ENCODE peak calls at places on chromosomes 16 and 17, in six cellular contexts. K, U, F, C, E and P are unnamed samples.

GRCh38 chr16:4249546-4249945 is 7.7 kb upstream of the SRL start:
- DNase-seq in K (no peak), U (no peak), F (no peak), C (no peak), E (no peak), P (no peak)

GRCh38 chr16:14525021-14525420 is 105.0 kb downstream of the PARN start:
- DNase-seq in K (no peak), U (no peak), F (no peak), C (no peak), E (no peak), P (no peak)

GRCh38 chr16:64202571-64202970 is 919.3 kb downstream of the CDH11 start:
- DNase-seq in K (no peak), U (no peak), F (no peak), C (no peak), E (no peak), P (peak)

GRCh38 chr16:17951273-17951845 is 385.2 kb downstream of the NPIPA8 start:
- DNase-seq in K (no peak), U (no peak), F (no peak), C (no peak), E (no peak), P (no peak)

GRCh38 chr16:672371-672770 is 3.1 kb upstream of the RHBDL1 start:
- DNase-seq in K (no peak), U (no peak), F (no peak), C (no peak), E (no peak), P (no peak)

GRCh38 chr16:53372942-53373871 is 61.1 kb upstream of the RBL2 start:
- DNase-seq in K (peak), U (peak), F (peak), C (peak), E (no peak), P (no peak)

GRCh38 chr17:45104907-45105624 is 27.2 kb downstream of the PLCD3 start:
- DNase-seq in K (no peak), U (peak), F (no peak), C (no peak), E (no peak), P (no peak)

GRCh38 chr16:89602952-89603590 is 10.4 kb upstream of the DPEP1 start:
- DNase-seq in K (no peak), U (no peak), F (no peak), C (no peak), E (no peak), P (no peak)

GRCh38 chr16:62853887-62854286 is 817.6 kb upstream of the CDH8 start:
- DNase-seq in K (no peak), U (no peak), F (no peak), C (no peak), E (no peak), P (no peak)

GRCh38 chr17:29645516-29646051 is 22.9 kb upstream of the CORO6 start:
- DNase-seq in K (no peak), U (peak), F (peak), C (no peak), E (peak), P (no peak)

GRCh38 chr17:45703348-45703747 is 80.8 kb upstream of the CRHR1 start:
- DNase-seq in K (no peak), U (no peak), F (no peak), C (no peak), E (no peak), P (no peak)

GRCh38 chr16:30561212-30561816 is 3.1 kb upstream of the ZNF764 start:
- DNase-seq in K (peak), U (peak), F (no peak), C (peak), E (no peak), P (no peak)

GRCh38 chr16:72501739-72502653 is 330.0 kb upstream of the PMFBP1 start:
- DNase-seq in K (no peak), U (peak), F (peak), C (no peak), E (peak), P (peak)

GRCh38 chr16:5056347-5056746 is 9.4 kb downstream of the C16orf89 start:
- DNase-seq in K (peak), U (peak), F (no peak), C (peak), E (no peak), P (peak)

GRCh38 chr17:77371888-77372443 is 231.2 kb downstream of the SEC14L1 start:
- DNase-seq in K (no peak), U (no peak), F (no peak), C (no peak), E (no peak), P (no peak)

GRCh38 chr16:13186813-13187212 is 285.4 kb downstream of the SHISA9 start:
- DNase-seq in K (no peak), U (no peak), F (no peak), C (no peak), E (no peak), P (peak)

GRCh38 chr17:63406689-63407330 is 39.3 kb downstream of the CYB561 start:
- DNase-seq in K (peak), U (peak), F (peak), C (no peak), E (peak), P (peak)

GRCh38 chr16:88195911-88196465 is 186.8 kb upstream of the ZNF469 start:
- DNase-seq in K (no peak), U (no peak), F (no peak), C (no peak), E (no peak), P (no peak)

GRCh38 chr17:47942568-47942967 is 1.2 kb downstream of the PNPO start:
- DNase-seq in K (no peak), U (no peak), F (no peak), C (no peak), E (no peak), P (no peak)

GRCh38 chr17:79364695-79365094 is 246.2 kb downstream of the RBFOX3 start:
- DNase-seq in K (no peak), U (no peak), F (no peak), C (no peak), E (no peak), P (no peak)

GRCh38 chr16:53369921-53370320 is 64.3 kb upstream of the RBL2 start:
- DNase-seq in K (no peak), U (peak), F (no peak), C (no peak), E (no peak), P (no peak)

GRCh38 chr17:41635121-41636097 is 11.0 kb upstream of the KRT17 start:
- DNase-seq in K (no peak), U (peak), F (peak), C (no peak), E (no peak), P (no peak)